ENCODE peak calls at places on chromosomes 16 and 17, in ten cellular contexts. C, I, R, M, J, F, L, U, O and P are unnamed samples.

GRCh38 chr17:10198509-10199249 is at the start of gene GAS7:
- DNase-seq in C (no peak), I (peak), R (peak), M (peak), J (peak), F (no peak), L (peak), U (no peak), O (peak), P (peak)

GRCh38 chr17:8935194-8935593 is 30.3 kb downstream of the PIK3R5 start:
- DNase-seq in C (no peak), I (no peak), R (no peak), M (peak), J (no peak), F (no peak), L (no peak), U (no peak), O (no peak), P (peak)

GRCh38 chr17:6596076-6596475 is 39.7 kb upstream of the PITPNM3 start:
- DNase-seq in C (no peak), I (no peak), R (no peak), M (no peak), J (no peak), F (no peak), L (no peak), U (no peak), O (no peak), P (no peak)

GRCh38 chr17:30095507-30096244 is 20.9 kb upstream of the NSRP1 start:
- DNase-seq in C (peak), I (peak), R (no peak), M (peak), J (peak), F (no peak), L (no peak), U (peak), O (peak), P (peak)

GRCh38 chr17:29010129-29010528 is 4.3 kb upstream of the SEZ6 start:
- DNase-seq in C (no peak), I (no peak), R (no peak), M (no peak), J (no peak), F (no peak), L (no peak), U (no peak), O (no peak), P (no peak)

GRCh38 chr16:83979456-83979855 is 11.4 kb downstream of the NECAB2 start:
- DNase-seq in C (no peak), I (no peak), R (no peak), M (no peak), J (no peak), F (no peak), L (no peak), U (no peak), O (no peak), P (no peak)

GRCh38 chr17:73465851-73466250 is 154.1 kb upstream of the CDC42EP4 start:
- DNase-seq in C (no peak), I (no peak), R (no peak), M (no peak), J (no peak), F (no peak), L (no peak), U (no peak), O (no peak), P (no peak)

GRCh38 chr17:45973943-45974859 is 24.8 kb upstream of the STH start:
- DNase-seq in C (no peak), I (no peak), R (no peak), M (no peak), J (no peak), F (no peak), L (no peak), U (no peak), O (no peak), P (no peak)

GRCh38 chr17:31416503-31416923 is 25.0 kb downstream of the RAB11FIP4 start:
- DNase-seq in C (no peak), I (peak), R (no peak), M (no peak), J (no peak), F (no peak), L (no peak), U (no peak), O (no peak), P (no peak)

GRCh38 chr17:51852603-51853002 is 305.9 kb downstream of the CA10 start:
- DNase-seq in C (no peak), I (no peak), R (no peak), M (no peak), J (no peak), F (no peak), L (no peak), U (no peak), O (no peak), P (no peak)

GRCh38 chr17:51853857-51854256 is 304.7 kb downstream of the CA10 start:
- DNase-seq in C (no peak), I (no peak), R (no peak), M (no peak), J (no peak), F (no peak), L (no peak), U (no peak), O (no peak), P (no peak)

GRCh38 chr17:51860934-51861561 is 297.5 kb downstream of the CA10 start:
- DNase-seq in C (no peak), I (peak), R (peak), M (peak), J (no peak), F (no peak), L (peak), U (no peak), O (peak), P (peak)

GRCh38 chr17:51857052-51857593 is 301.4 kb downstream of the CA10 start:
- DNase-seq in C (no peak), I (peak), R (no peak), M (peak), J (no peak), F (no peak), L (no peak), U (no peak), O (no peak), P (no peak)
- TF ChIP-seq CTCF in C (no peak), I (peak), R (no peak), M (no peak), J (no peak), F (no peak), L (no peak), U (no peak), O (no peak), P (no peak)

GRCh38 chr16:27367463-27368357 is 34.3 kb upstream of the IL21R start:
- DNase-seq in C (peak), I (peak), R (peak), M (peak), J (peak), F (peak), L (peak), U (peak), O (peak), P (peak)
- H3K4me3 ChIP-seq in C (no peak), I (no peak), R (no peak), M (peak), J (peak), F (peak), L (peak), U (no peak), O (peak), P (peak)

GRCh38 chr16:57424599-57424998 is 20.0 kb downstream of the CCL17 start:
- DNase-seq in C (peak), I (no peak), R (no peak), M (no peak), J (no peak), F (no peak), L (no peak), U (no peak), O (no peak), P (no peak)

GRCh38 chr16:57423152-57423551 is 18.6 kb downstream of the CCL17 start:
- DNase-seq in C (no peak), I (no peak), R (no peak), M (no peak), J (no peak), F (no peak), L (no peak), U (no peak), O (no peak), P (no peak)

GRCh38 chr16:57416084-57416483 is 11.5 kb downstream of the CCL17 start:
- DNase-seq in C (no peak), I (no peak), R (no peak), M (no peak), J (no peak), F (no peak), L (peak), U (no peak), O (no peak), P (no peak)

GRCh38 chr16:57422026-57422944 is 17.7 kb downstream of the CCL17 start:
- DNase-seq in C (peak), I (peak), R (no peak), M (peak), J (peak), F (peak), L (peak), U (peak), O (peak), P (peak)

DNA sequence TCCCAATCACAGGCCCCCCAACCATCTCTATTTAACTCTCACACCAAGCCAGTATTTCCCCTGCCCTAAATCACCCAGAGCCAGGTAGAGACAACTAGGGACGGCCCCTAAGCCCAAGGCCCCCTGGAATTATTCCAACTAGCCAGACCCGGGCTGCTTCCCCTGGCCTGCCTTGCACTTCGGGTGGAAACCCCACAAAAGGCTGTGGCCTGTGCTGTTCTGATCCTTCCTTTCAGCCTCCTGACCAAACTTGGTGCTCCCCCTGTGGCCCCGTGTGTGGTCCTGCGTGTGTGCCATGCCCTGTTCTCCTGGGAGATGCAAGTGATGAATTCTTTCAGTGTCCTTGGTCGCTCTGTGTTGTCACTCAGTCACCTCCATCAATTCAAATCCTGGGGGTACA is 14.9 kb downstream of the CCL17 start:
- DNase-seq in C (no peak), I (no peak), R (no peak), M (peak), J (no peak), F (no peak), L (no peak), U (no peak), O (no peak), P (no peak)
- TF ChIP-seq CTCF in C (no peak), I (no peak), R (no peak), M (no peak), J (no peak), F (no peak), L (no peak), U (no peak), O (no peak), P (no peak)

DNA sequence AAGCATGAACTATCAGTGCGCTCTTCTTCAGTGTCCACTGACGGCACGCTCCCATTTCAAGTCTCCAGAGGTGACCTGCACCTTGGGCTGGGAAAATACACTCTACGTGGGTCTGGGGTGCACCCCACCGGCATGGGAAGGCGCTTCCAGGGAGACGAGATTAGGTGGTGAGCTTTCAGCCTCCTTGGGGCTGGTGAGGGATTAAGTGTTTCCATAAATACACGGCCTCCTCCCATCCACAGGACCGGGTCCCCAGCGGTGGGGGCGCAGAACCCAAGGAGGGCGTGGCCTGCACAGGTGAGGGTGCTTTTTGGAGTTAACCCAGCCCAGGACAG is 1.2 kb downstream of the C16orf74 start:
- DNase-seq in C (no peak), I (no peak), R (no peak), M (no peak), J (no peak), F (no peak), L (no peak), U (no peak), O (no peak), P (no peak)
- H3K4me3 ChIP-seq in C (peak), I (peak), R (no peak), M (peak), J (peak), F (no peak), L (peak), U (no peak), O (peak), P (peak)

GRCh38 chr17:866568-867087 is 84.5 kb downstream of the MRM3 start:
- DNase-seq in C (no peak), I (no peak), R (no peak), M (no peak), J (no peak), F (no peak), L (no peak), U (no peak), O (no peak), P (no peak)
- TF ChIP-seq CTCF in C (no peak), I (no peak), R (no peak), M (no peak), J (no peak), F (no peak), L (no peak), U (no peak), O (no peak), P (no peak)

DNA sequence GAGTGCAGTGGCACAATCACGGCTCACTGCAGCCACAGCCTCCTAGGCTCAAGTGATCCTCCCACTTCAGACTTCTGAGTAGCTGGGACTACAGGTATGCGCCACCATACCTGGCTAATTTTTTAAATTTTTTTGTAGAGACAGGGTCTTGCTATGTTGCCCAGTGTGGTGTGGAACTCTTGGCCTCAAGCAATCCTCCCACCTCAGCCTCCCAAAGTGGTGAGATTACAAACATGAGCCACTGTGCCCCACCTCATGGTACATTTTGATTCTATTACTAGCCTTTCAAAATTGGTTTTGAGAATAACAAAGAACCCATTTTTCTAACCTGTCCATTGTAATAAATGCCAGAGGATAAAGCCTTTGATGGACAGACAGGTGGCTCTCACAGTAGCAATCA is 1.4 kb downstream of the CCDC43 start:
- DNase-seq in C (no peak), I (no peak), R (no peak), M (no peak), J (no peak), F (no peak), L (no peak), U (no peak), O (no peak), P (no peak)
- H3K4me3 ChIP-seq in C (peak), I (peak), R (no peak), M (peak), J (peak), F (no peak), L (no peak), U (no peak), O (no peak), P (peak)

GRCh38 chr16:50585331-50585776 is 37.2 kb downstream of the NKD1 start:
- DNase-seq in C (peak), I (no peak), R (peak), M (no peak), J (no peak), F (peak), L (peak), U (no peak), O (peak), P (no peak)
- TF ChIP-seq CTCF in C (no peak), I (no peak), R (no peak), M (no peak), J (no peak), F (no peak), L (no peak), U (no peak), O (no peak), P (no peak)

DNA sequence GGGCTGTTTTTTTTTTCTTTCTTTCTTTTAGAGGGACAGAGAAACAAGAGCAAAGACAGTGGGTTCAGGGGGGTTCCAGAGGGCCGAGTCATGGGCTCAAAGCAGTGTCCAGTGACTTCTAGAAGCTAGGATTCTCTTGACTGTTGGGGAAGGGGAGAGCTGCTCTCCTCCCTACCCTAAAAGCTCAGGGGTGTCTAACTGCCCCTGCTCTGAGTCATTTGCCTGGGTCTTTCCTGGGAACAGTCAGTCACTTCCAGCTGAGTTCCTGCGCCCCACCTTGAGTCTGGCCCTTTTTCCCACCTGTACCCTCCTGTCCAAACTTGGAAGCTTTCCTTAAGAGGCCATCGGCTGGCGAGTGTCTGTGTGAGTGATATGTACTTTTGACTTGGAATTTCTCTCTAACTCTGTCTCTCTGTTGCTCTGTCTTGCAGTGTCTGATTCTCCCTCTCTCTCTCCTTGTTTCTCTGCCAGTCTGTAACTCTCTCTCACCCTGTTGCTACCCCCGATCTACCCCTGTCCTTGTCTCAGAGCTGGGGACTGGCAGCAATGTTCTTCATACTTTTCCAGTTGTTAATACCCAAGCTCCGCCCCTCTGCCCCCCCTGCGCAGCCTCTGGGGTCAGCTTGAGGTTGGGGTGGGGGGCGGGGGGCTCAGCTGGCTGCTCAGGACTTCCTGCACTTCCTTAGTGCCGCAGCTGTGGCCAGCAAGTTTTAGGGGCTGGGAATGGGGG is 2.4 kb downstream of the THRA start:
- DNase-seq in C (peak), I (peak), R (no peak), M (no peak), J (peak), F (no peak), L (no peak), U (peak), O (peak), P (no peak)
- H3K4me3 ChIP-seq in C (peak), I (peak), R (no peak), M (peak), J (peak), F (peak), L (peak), U (peak), O (peak), P (no peak)

GRCh38 chr16:49470550-49470949 is 96.9 kb downstream of the C16orf78 start:
- DNase-seq in C (no peak), I (no peak), R (peak), M (no peak), J (no peak), F (no peak), L (peak), U (no peak), O (no peak), P (no peak)
- TF ChIP-seq CTCF in C (no peak), I (no peak), R (no peak), M (no peak), J (no peak), F (no peak), L (no peak), U (no peak), O (no peak), P (no peak)

DNA sequence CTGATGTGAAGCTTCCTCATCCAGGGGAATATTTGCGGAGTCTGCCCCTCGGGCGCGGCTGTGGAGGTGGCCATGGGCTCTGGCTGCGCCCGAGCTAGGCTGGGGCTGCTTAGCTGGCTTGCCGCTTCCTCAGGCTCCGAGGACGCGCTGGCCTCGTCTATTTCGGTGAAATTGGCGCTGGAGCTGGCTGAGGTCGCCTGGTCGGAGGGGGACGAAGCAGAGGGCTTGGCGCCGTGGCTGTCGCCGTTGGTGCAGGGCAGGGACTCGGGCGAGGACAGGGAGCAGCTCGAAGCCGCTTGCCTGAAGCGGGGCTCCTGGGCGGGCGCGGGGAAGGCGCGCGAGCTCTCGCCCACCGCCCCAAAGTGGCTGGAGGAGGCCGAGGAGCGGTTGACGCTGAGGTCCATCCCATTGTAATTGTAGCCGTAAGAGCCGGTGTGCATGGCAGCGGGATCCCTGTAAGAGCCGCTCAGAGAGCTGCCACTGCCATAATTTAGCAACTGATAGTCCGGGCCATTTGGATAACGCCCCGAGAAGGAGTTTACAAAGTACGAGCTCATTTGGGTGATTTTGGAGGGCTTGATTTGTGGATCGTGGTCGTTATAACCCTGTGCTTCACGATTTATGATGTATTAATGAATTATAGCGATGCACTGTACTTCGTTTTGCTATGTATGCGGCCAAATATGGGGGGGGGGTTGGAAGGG is at the start of gene HOXB5:
- DNase-seq in C (peak), I (no peak), R (peak), M (no peak), J (no peak), F (no peak), L (peak), U (no peak), O (no peak), P (no peak)
- H3K4me3 ChIP-seq in C (peak), I (no peak), R (no peak), M (peak), J (peak), F (peak), L (peak), U (peak), O (peak), P (peak)